ENCODE peak calls at places on chromosome 21, in ten cellular contexts. One of them, this sample, is unnamed.
A peak's percentile ranks its signal among the peaks of the same experiment; 100 is the strongest.

GRCh38 chr21:18298228-18298627 is 53.6 kb downstream of the CHODL start:
- DNase-seq in NCI-H1105 treated with DMSO at 0.1 percent for 48 hours: no peak
- DNase-seq in stimulated activated CD4-positive, alpha-beta T cell treated with anti-CD3 and anti-CD28 coated beads, Interleukin-2, amount 100 ng/mL, for 4 hours: no peak
- DNase-seq in NCI-H2171 treated with DMSO at 0.1 percent for 48 hours: no peak
- DNase-seq in activated T-cell treated with anti-CD3 and anti-CD28 coated beads for 1 hour: no peak
- DNase-seq in smooth muscle cell of the brain vasculature: no peak
- DNase-seq in adipocyte: no peak
- DNase-seq in germinal center: no peak
- DNase-seq in nephron progenitor cell: no peak
- DNase-seq in NCI-H2029: no peak
- DNase-seq in this sample: no peak

GRCh38 chr21:28207776-28208175 is 784.9 kb downstream of the LTN1 start:
- DNase-seq in nephron progenitor cell: no peak
- DNase-seq in adipocyte: peak; percentile 92
- DNase-seq in stimulated activated CD4-positive, alpha-beta T cell treated with anti-CD3 and anti-CD28 coated beads, Interleukin-2, amount 100 ng/mL, for 4 hours: no peak
- DNase-seq in activated T-cell treated with anti-CD3 and anti-CD28 coated beads for 1 hour: no peak
- DNase-seq in NCI-H1105 treated with DMSO at 0.1 percent for 48 hours: no peak
- DNase-seq in NCI-H2029: no peak
- DNase-seq in germinal center: no peak
- DNase-seq in smooth muscle cell of the brain vasculature: no peak
- DNase-seq in NCI-H2171 treated with DMSO at 0.1 percent for 48 hours: no peak
- DNase-seq in this sample: no peak

GRCh38 chr21:40466893-40467483 is 380.0 kb downstream of the DSCAM start:
- DNase-seq in activated T-cell treated with anti-CD3 and anti-CD28 coated beads for 1 hour: no peak
- DNase-seq in adipocyte: peak; percentile 76
- DNase-seq in NCI-H2029: peak; percentile 9
- DNase-seq in smooth muscle cell of the brain vasculature: no peak
- DNase-seq in stimulated activated CD4-positive, alpha-beta T cell treated with anti-CD3 and anti-CD28 coated beads, Interleukin-2, amount 100 ng/mL, for 4 hours: no peak
- DNase-seq in germinal center: no peak
- DNase-seq in NCI-H2171 treated with DMSO at 0.1 percent for 48 hours: peak; percentile 57
- DNase-seq in nephron progenitor cell: no peak
- DNase-seq in NCI-H1105 treated with DMSO at 0.1 percent for 48 hours: peak; percentile 70
- DNase-seq in this sample: no peak

GRCh38 chr21:31447477-31447876 is 103.4 kb upstream of the TIAM1 start:
- DNase-seq in NCI-H2171 treated with DMSO at 0.1 percent for 48 hours: no peak
- DNase-seq in NCI-H2029: no peak
- DNase-seq in adipocyte: peak; percentile 19
- DNase-seq in germinal center: no peak
- DNase-seq in activated T-cell treated with anti-CD3 and anti-CD28 coated beads for 1 hour: no peak
- DNase-seq in stimulated activated CD4-positive, alpha-beta T cell treated with anti-CD3 and anti-CD28 coated beads, Interleukin-2, amount 100 ng/mL, for 4 hours: no peak
- DNase-seq in nephron progenitor cell: no peak
- DNase-seq in NCI-H1105 treated with DMSO at 0.1 percent for 48 hours: no peak
- DNase-seq in smooth muscle cell of the brain vasculature: no peak
- DNase-seq in this sample: no peak

GRCh38 chr21:39763282-39763970 is 18.4 kb downstream of the IGSF5 start:
- DNase-seq in NCI-H1105 treated with DMSO at 0.1 percent for 48 hours: no peak
- DNase-seq in smooth muscle cell of the brain vasculature: no peak
- DNase-seq in NCI-H2029: no peak
- DNase-seq in NCI-H2171 treated with DMSO at 0.1 percent for 48 hours: no peak
- DNase-seq in stimulated activated CD4-positive, alpha-beta T cell treated with anti-CD3 and anti-CD28 coated beads, Interleukin-2, amount 100 ng/mL, for 4 hours: no peak
- DNase-seq in activated T-cell treated with anti-CD3 and anti-CD28 coated beads for 1 hour: no peak
- DNase-seq in nephron progenitor cell: no peak
- DNase-seq in adipocyte: peak; percentile 47
- DNase-seq in germinal center: no peak
- DNase-seq in this sample: no peak

GRCh38 chr21:45029968-45030636 is 44.3 kb upstream of the ADARB1 start:
- DNase-seq in NCI-H2171 treated with DMSO at 0.1 percent for 48 hours: no peak
- DNase-seq in stimulated activated CD4-positive, alpha-beta T cell treated with anti-CD3 and anti-CD28 coated beads, Interleukin-2, amount 100 ng/mL, for 4 hours: no peak
- DNase-seq in NCI-H1105 treated with DMSO at 0.1 percent for 48 hours: no peak
- DNase-seq in activated T-cell treated with anti-CD3 and anti-CD28 coated beads for 1 hour: no peak
- DNase-seq in germinal center: no peak
- DNase-seq in adipocyte: no peak
- DNase-seq in smooth muscle cell of the brain vasculature: no peak
- DNase-seq in nephron progenitor cell: peak; percentile 36
- DNase-seq in NCI-H2029: no peak
- DNase-seq in this sample: no peak

GRCh38 chr21:36156815-36157670 is at the start of gene DOP1B:
- DNase-seq in activated T-cell treated with anti-CD3 and anti-CD28 coated beads for 1 hour: no peak
- DNase-seq in smooth muscle cell of the brain vasculature: no peak
- DNase-seq in adipocyte: peak; percentile 37
- DNase-seq in stimulated activated CD4-positive, alpha-beta T cell treated with anti-CD3 and anti-CD28 coated beads, Interleukin-2, amount 100 ng/mL, for 4 hours: peak; percentile 10
- DNase-seq in germinal center: peak; percentile 35
- DNase-seq in NCI-H2029: no peak
- DNase-seq in NCI-H2171 treated with DMSO at 0.1 percent for 48 hours: peak; percentile 44
- DNase-seq in NCI-H1105 treated with DMSO at 0.1 percent for 48 hours: peak; percentile 55
- DNase-seq in nephron progenitor cell: no peak
- DNase-seq in this sample: no peak

GRCh38 chr21:42381347-42381984 is 14.4 kb downstream of the TMPRSS3 start:
- DNase-seq in adipocyte: peak; percentile 24
- DNase-seq in smooth muscle cell of the brain vasculature: no peak
- DNase-seq in NCI-H1105 treated with DMSO at 0.1 percent for 48 hours: peak; percentile 56
- DNase-seq in stimulated activated CD4-positive, alpha-beta T cell treated with anti-CD3 and anti-CD28 coated beads, Interleukin-2, amount 100 ng/mL, for 4 hours: no peak
- DNase-seq in activated T-cell treated with anti-CD3 and anti-CD28 coated beads for 1 hour: no peak
- DNase-seq in NCI-H2029: peak; percentile 67
- DNase-seq in nephron progenitor cell: no peak
- DNase-seq in NCI-H2171 treated with DMSO at 0.1 percent for 48 hours: peak; percentile 57
- DNase-seq in germinal center: peak; percentile 55
- DNase-seq in this sample: no peak

GRCh38 chr21:27590271-27590670 is 623.4 kb upstream of the ADAMTS5 start:
- DNase-seq in adipocyte: no peak
- DNase-seq in NCI-H2029: no peak
- DNase-seq in nephron progenitor cell: no peak
- DNase-seq in stimulated activated CD4-positive, alpha-beta T cell treated with anti-CD3 and anti-CD28 coated beads, Interleukin-2, amount 100 ng/mL, for 4 hours: no peak
- DNase-seq in NCI-H2171 treated with DMSO at 0.1 percent for 48 hours: no peak
- DNase-seq in activated T-cell treated with anti-CD3 and anti-CD28 coated beads for 1 hour: no peak
- DNase-seq in germinal center: no peak
- DNase-seq in NCI-H1105 treated with DMSO at 0.1 percent for 48 hours: no peak
- DNase-seq in smooth muscle cell of the brain vasculature: peak; percentile 89
- DNase-seq in this sample: no peak

GRCh38 chr21:36491191-36491916 is 11.4 kb upstream of the CLDN14 start:
- DNase-seq in NCI-H2029: no peak
- DNase-seq in NCI-H1105 treated with DMSO at 0.1 percent for 48 hours: no peak
- DNase-seq in nephron progenitor cell: no peak
- DNase-seq in stimulated activated CD4-positive, alpha-beta T cell treated with anti-CD3 and anti-CD28 coated beads, Interleukin-2, amount 100 ng/mL, for 4 hours: no peak
- DNase-seq in activated T-cell treated with anti-CD3 and anti-CD28 coated beads for 1 hour: no peak
- DNase-seq in adipocyte: peak; percentile 38
- DNase-seq in germinal center: no peak
- DNase-seq in smooth muscle cell of the brain vasculature: peak; percentile 61
- DNase-seq in NCI-H2171 treated with DMSO at 0.1 percent for 48 hours: no peak
- DNase-seq in this sample: no peak

GRCh38 chr21:42991992-42992740 is 17.8 kb downstream of the PKNOX1 start:
- DNase-seq in adipocyte: peak; percentile 94
- DNase-seq in NCI-H2171 treated with DMSO at 0.1 percent for 48 hours: no peak
- DNase-seq in stimulated activated CD4-positive, alpha-beta T cell treated with anti-CD3 and anti-CD28 coated beads, Interleukin-2, amount 100 ng/mL, for 4 hours: no peak
- DNase-seq in NCI-H2029: no peak
- DNase-seq in germinal center: no peak
- DNase-seq in smooth muscle cell of the brain vasculature: peak; percentile 63
- DNase-seq in nephron progenitor cell: no peak
- DNase-seq in NCI-H1105 treated with DMSO at 0.1 percent for 48 hours: no peak
- DNase-seq in activated T-cell treated with anti-CD3 and anti-CD28 coated beads for 1 hour: no peak
- DNase-seq in this sample: no peak

GRCh38 chr21:35933466-35933865 is 126.9 kb downstream of the SETD4 start:
- DNase-seq in NCI-H2029: no peak
- DNase-seq in activated T-cell treated with anti-CD3 and anti-CD28 coated beads for 1 hour: no peak
- DNase-seq in nephron progenitor cell: no peak
- DNase-seq in germinal center: no peak
- DNase-seq in NCI-H1105 treated with DMSO at 0.1 percent for 48 hours: no peak
- DNase-seq in stimulated activated CD4-positive, alpha-beta T cell treated with anti-CD3 and anti-CD28 coated beads, Interleukin-2, amount 100 ng/mL, for 4 hours: no peak
- DNase-seq in adipocyte: peak; percentile 78
- DNase-seq in NCI-H2171 treated with DMSO at 0.1 percent for 48 hours: no peak
- DNase-seq in smooth muscle cell of the brain vasculature: peak; percentile 69
- DNase-seq in this sample: no peak

This sample was measured in progenitor cell of endocrine pancreas.